ENCODE peak calls at places on chromosomes 5 and 9, in four cellular contexts. L, F, Z and A are unnamed samples.

GRCh38 chr5:177507165-177507564 is 2.5 kb downstream of the DOK3 start:
- DNase-seq in F (no peak), Z (peak), L (peak), A (no peak)

GRCh38 chr9:116027096-116027495 is 126.5 kb upstream of the PAPPA start:
- DNase-seq in Z (no peak), L (peak), F (peak), A (no peak)

GRCh38 chr9:115237383-115238087 is 119.6 kb upstream of the TNC start:
- DNase-seq in F (no peak), Z (no peak), L (peak), A (no peak)

GRCh38 chr9:18490591-18491370 is 16.8 kb downstream of the ADAMTSL1 start:
- DNase-seq in Z (no peak), F (peak), L (peak), A (no peak)

GRCh38 chr5:148029131-148029530 is 34.6 kb upstream of the SPINK5 start:
- DNase-seq in Z (no peak), L (no peak), F (no peak), A (no peak)

GRCh38 chr5:79508354-79508753 is 5.6 kb downstream of the HOMER1 start:
- DNase-seq in F (no peak), Z (peak), L (no peak), A (no peak)

GRCh38 chr9:76330034-76330433 is 64.2 kb downstream of the RFK start:
- DNase-seq in Z (no peak), F (no peak), L (no peak), A (no peak)

GRCh38 chr9:107174441-107174840 is 108.6 kb upstream of the RAD23B start:
- DNase-seq in F (no peak), Z (no peak), L (peak), A (no peak)

GRCh38 chr9:99966001-99966400 is 59.5 kb downstream of the STX17 start:
- DNase-seq in F (no peak), Z (no peak), L (no peak), A (no peak)

GRCh38 chr5:117881426-117882230 is 1106.7 kb downstream of the DTWD2 start:
- DNase-seq in Z (no peak), F (no peak), L (no peak), A (no peak)

GRCh38 chr5:116421080-116421629 is 153.5 kb downstream of the SEMA6A start:
- DNase-seq in L (no peak), F (no peak), Z (no peak), A (no peak)

GRCh38 chr5:149049371-149049781 is 13.5 kb downstream of the SH3TC2 start:
- DNase-seq in Z (no peak), F (no peak), L (no peak), A (no peak)

GRCh38 chr9:96293481-96293880 is 8.5 kb downstream of the HSD17B3 start:
- DNase-seq in F (no peak), L (peak), Z (no peak), A (no peak)

GRCh38 chr5:138963763-138964371 is 88.7 kb upstream of the LRRTM2 start:
- DNase-seq in L (no peak), Z (no peak), F (no peak), A (no peak)

GRCh38 chr9:78023003-78023741 is 8.4 kb downstream of the GNAQ start:
- DNase-seq in L (peak), Z (peak), F (no peak), A (no peak)

GRCh38 chr5:151094054-151094858 is 13.4 kb upstream of the TNIP1 start:
- DNase-seq in Z (peak), F (no peak), L (peak), A (peak)

GRCh38 chr9:136312436-136312835 is 8.5 kb upstream of the CCDC187 start:
- DNase-seq in L (peak), Z (peak), F (no peak), A (peak)

GRCh38 chr9:35114113-35114847 is 1.4 kb downstream of the ATOSB start:
- DNase-seq in L (peak), F (peak), Z (peak), A (peak)

GRCh38 chr9:84300271-84300670 is 40.3 kb downstream of the SLC28A3 start:
- DNase-seq in Z (no peak), F (peak), L (peak), A (no peak)

GRCh38 chr5:178111925-178112324 is 1.4 kb upstream of the N4BP3 start:
- DNase-seq in L (peak), F (peak), Z (no peak), A (no peak)